ENCODE peak calls at places on chromosomes 11 and 22, in seven cellular contexts. N is neural progenitor cell, F is psoas muscle, J is esophagus squamous epithelium, S is colonic mucosa, P is PC-9, V is PC-3. K is an unnamed sample.
A peak's percentile ranks its signal among the peaks of the same experiment; 100 is the strongest.

GRCh38 chr11:808427-809286 is 1.1 kb upstream of the RPLP2 start:
- DNase-seq in N (no peak), F (peak; percentile 96), J (no peak), S (no peak), P (peak; percentile 40), V (no peak), K (no peak)

GRCh38 chr22:17570851-17571631 is 7.7 kb downstream of the SLC25A18 start:
- DNase-seq in N (no peak), F (peak; percentile 95), J (no peak), S (peak; percentile 30), P (peak; percentile 43), V (no peak), K (no peak)

GRCh38 chr11:65944191-65944590 is 1.1 kb upstream of the TSGA10IP start:
- DNase-seq in N (no peak), F (no peak), J (no peak), S (no peak), P (no peak), V (no peak), K (no peak)

GRCh38 chr11:120536091-120536796 is 24.7 kb downstream of the GRIK4 start:
- DNase-seq in N (no peak), F (no peak), J (no peak), S (no peak), P (no peak), V (no peak), K (no peak)

GRCh38 chr22:39729141-39729934 is 158.8 kb downstream of the CACNA1I start:
- DNase-seq in N (no peak), F (no peak), J (no peak), S (no peak), P (no peak), V (no peak), K (no peak)

GRCh38 chr11:35914824-35915223 is 29.0 kb upstream of the LDLRAD3 start:
- DNase-seq in N (no peak), F (no peak), J (no peak), S (no peak), P (no peak), V (no peak), K (no peak)

GRCh38 chr11:70122490-70123198 is 44.5 kb downstream of the ANO1 start:
- DNase-seq in N (no peak), F (no peak), J (no peak), S (no peak), P (no peak), V (no peak), K (no peak)

GRCh38 chr22:23684561-23685031 is 6.2 kb upstream of the RGL4 start:
- DNase-seq in N (no peak), F (no peak), J (no peak), S (no peak), P (no peak), V (no peak), K (no peak)

GRCh38 chr22:24834845-24835570 is 29.0 kb downstream of the SGSM1 start:
- DNase-seq in N (peak; percentile 59), F (no peak), J (no peak), S (peak; percentile 38), P (no peak), V (peak; percentile 12), K (no peak)

GRCh38 chr22:27144345-27144744 is 487.0 kb downstream of the MIAT start:
- DNase-seq in N (no peak), F (no peak), J (no peak), S (no peak), P (no peak), V (no peak), K (no peak)

GRCh38 chr11:70073188-70073817 is 4.8 kb upstream of the ANO1 start:
- DNase-seq in N (peak; percentile 62), F (no peak), J (no peak), S (no peak), P (no peak), V (no peak), K (no peak)

GRCh38 chr22:19842386-19843106 is 12.1 kb downstream of the GNB1L start:
- DNase-seq in N (peak; percentile 58), F (no peak), J (no peak), S (no peak), P (no peak), V (no peak), K (no peak)

DNA sequence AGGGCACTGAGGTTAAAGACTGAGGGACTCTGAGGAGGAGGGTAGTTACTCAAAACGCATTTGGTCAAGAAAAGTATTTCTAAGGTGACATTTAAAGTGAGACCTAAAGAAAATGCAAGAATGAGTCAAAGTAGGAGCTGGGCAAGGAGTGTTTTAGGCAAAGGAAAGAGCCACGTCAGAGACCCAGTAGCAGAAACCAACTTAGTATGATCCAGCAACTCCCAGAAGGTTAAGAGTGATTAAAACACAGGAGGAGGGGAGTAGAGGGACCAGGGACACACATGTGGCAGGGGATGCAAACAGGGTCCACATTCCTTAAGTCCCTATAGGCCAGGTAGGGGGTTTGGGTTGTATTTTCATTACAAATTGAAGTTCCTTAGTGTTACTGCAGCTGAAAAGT is 24.3 kb upstream of the CCDC34 start:
- DNase-seq in N (no peak), F (no peak), J (no peak), S (no peak), P (no peak), V (no peak), K (no peak)
- H3K27ac ChIP-seq in N (peak overlapping the region; percentile 97), F (no peak overlapping the region), J (no peak overlapping the region), S (no peak overlapping the region), P (no peak overlapping the region), V (no peak overlapping the region), K (no peak overlapping the region)

DNA sequence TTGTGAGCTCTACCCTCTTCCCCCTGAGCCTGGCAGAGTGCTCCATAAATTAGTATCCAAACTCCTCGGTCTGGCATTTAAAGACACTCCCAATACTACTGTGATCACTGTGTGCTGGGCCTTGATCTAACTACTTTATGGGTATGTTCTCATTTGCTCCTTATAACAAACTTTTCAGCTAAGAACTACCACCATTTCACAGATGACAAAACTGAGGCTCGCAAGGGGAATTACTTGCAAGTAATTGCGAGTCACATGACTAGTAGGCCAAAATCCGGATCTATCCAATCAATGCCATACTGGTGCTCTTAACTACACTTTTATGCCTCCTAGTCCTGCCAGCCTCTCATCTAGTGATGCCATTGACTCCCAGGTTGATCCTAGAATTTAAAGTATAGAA is 3.6 kb downstream of the THOC5 start:
- DNase-seq in N (no peak), F (no peak), J (no peak), S (no peak), P (no peak), V (no peak), K (no peak)
- H3K36me3 ChIP-seq in N (peaks cover 16% of the 10 kb centered on the region), F (peaks cover 7% of the 10 kb centered on the region), J (peaks cover 12% of the 10 kb centered on the region), S (no peaks in the 10 kb centered on the region), P (peaks cover 15% of the 10 kb centered on the region), V (peaks cover 11% of the 10 kb centered on the region), K (peaks cover 13% of the 10 kb centered on the region)

DNA sequence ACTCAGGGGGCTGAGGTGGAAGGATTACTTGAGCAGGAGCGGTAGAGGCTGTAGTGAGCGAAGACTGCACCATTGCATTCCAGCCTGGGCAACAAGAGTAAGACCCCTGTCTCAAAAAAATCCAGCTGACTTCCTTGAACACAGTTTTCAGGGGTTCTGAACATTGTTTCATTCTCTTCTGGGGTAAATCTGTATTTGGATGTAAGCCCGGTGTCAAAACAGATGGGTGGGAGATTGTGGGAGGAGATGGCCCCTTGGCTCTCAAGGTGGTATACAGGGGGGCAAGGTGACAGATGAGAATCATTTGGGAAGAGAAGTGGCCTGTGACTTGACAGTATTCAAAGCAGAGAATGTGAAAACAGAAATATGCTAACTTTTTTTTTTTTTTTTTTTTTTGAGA is 4.8 kb downstream of the ESAM start:
- DNase-seq in N (no peak), F (no peak), J (no peak), S (no peak), P (no peak), V (no peak), K (no peak)
- H3K27me3 ChIP-seq in N (peaks cover 88% of the 10 kb centered on the region), F (peaks cover 52% of the 10 kb centered on the region), J (peaks cover 80% of the 10 kb centered on the region), S (peaks cover 19% of the 10 kb centered on the region), P (no peaks in the 10 kb centered on the region), V (no peaks in the 10 kb centered on the region), K (peaks cover 88% of the 10 kb centered on the region)

GRCh38 chr11:16942342-16942741 is 71.9 kb downstream of the PLEKHA7 start:
- DNase-seq in N (no peak), F (no peak), J (no peak), S (no peak), P (no peak), V (no peak), K (no peak)

GRCh38 chr11:16941935-16942334 is 72.3 kb downstream of the PLEKHA7 start:
- DNase-seq in N (no peak), F (no peak), J (no peak), S (no peak), P (no peak), V (no peak), K (no peak)

GRCh38 chr11:16945671-16946469 is 68.3 kb downstream of the PLEKHA7 start:
- DNase-seq in N (peak; percentile 59), F (no peak), J (no peak), S (peak; percentile 72), P (peak; percentile 58), V (peak; percentile 78), K (peak; percentile 31)

GRCh38 chr11:16946477-16947282 is 67.5 kb downstream of the PLEKHA7 start:
- DNase-seq in N (peak; percentile 53), F (no peak), J (no peak), S (no peak), P (no peak), V (no peak), K (no peak)

DNA sequence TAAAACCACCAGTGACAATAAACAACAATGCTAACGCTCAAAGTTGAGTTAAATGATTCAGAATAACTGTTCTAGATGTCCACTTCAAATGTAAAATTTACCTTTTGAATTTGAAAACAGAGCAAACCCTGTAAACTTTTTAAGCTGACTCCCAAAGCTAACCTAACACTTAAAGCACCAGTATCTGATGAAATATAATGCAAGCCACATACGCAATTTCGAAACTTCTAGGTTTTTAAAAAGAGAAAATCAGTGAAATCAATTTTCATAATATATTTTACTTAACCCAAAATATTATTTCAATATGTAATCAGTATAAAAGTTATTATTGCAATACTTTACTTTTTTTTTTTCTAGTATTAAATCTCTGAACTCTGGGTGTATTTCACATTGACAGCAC is 71.3 kb downstream of the PLEKHA7 start:
- DNase-seq in N (no peak), F (no peak), J (no peak), S (no peak), P (no peak), V (no peak), K (no peak)
- H3K27ac ChIP-seq in N (no peak overlapping the region), F (no peak overlapping the region), J (no peak overlapping the region), S (no peak overlapping the region), P (peak overlapping the region; percentile 26), V (no peak overlapping the region), K (no peak overlapping the region)

DNA sequence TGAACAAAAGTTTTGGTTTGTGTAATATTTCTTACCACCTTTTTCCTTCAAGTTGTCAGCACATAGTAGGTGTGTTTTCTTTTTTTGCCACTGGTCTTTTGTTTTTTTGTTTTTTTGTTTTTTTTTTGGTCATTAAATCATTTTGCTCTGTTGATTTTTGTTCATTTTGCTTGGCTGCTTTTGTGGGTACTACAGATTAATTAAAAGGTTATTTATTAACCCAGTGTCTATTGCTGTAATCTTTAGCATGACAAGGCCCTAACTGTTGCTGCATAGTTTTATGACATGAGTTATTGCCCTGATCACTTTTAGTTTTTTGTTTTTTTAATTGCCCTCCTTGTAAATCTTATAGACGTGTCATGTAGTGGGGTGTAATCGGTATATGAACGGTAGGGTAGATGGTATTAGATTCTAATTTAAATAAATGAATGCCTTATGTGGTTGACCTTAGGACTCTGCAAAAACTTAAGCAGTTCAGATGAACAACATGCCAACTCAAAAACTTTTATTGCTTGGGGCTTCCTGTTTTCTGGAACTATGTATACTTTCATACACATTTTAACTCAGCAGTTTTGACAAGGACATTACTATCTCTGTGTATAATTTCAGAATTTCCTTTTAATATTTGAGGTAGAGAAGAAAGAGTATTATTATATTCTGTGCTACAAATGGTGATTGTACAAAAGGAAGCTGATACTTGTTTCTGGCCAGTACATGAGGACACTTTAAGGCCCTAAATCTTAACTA is 7.9 kb downstream of the EWSR1 start:
- DNase-seq in N (no peak), F (no peak), J (no peak), S (no peak), P (no peak), V (no peak), K (no peak)
- H3K36me3 ChIP-seq in N (peaks cover 46% of the 10 kb centered on the region), F (peaks cover 18% of the 10 kb centered on the region), J (peaks cover 44% of the 10 kb centered on the region), S (no peaks in the 10 kb centered on the region), P (peaks cover 91% of the 10 kb centered on the region), V (peaks cover 82% of the 10 kb centered on the region), K (peaks cover 38% of the 10 kb centered on the region)

GRCh38 chr22:48177591-48177990 is 1415.1 kb downstream of the TBC1D22A start:
- DNase-seq in N (no peak), F (no peak), J (no peak), S (no peak), P (no peak), V (no peak), K (no peak)
- H3K27me3 ChIP-seq in N (no peaks in the 10 kb centered on the region), F (peaks cover 4% of the 10 kb centered on the region), J (peaks cover 32% of the 10 kb centered on the region), S (no peaks in the 10 kb centered on the region), P (peaks cover 87% of the 10 kb centered on the region), V (no peaks in the 10 kb centered on the region), K (no peaks in the 10 kb centered on the region)